ENCODE peak calls at places on chromosomes 3 and 15, in five cellular contexts. B is ELR; V is psoas muscle; X is brain microvascular endothelial cell; F is CD8-positive, alpha-beta T cell. R is an unnamed sample.

GRCh38 chr3:14120111-14120920 is 4.4 kb downstream of the CHCHD4 start:
- DNase-seq in B (no peak), V (no peak), X (no peak), F (no peak), R (no peak)

GRCh38 chr3:124461838-124462632 is 268.2 kb upstream of the UMPS start:
- DNase-seq in B (no peak), V (no peak), X (no peak), F (no peak), R (no peak)

GRCh38 chr15:70526221-70526973 is 237.0 kb downstream of the UACA start:
- DNase-seq in B (peak; percentile 90), V (peak; percentile 35), X (peak; percentile 89), F (peak; percentile 19), R (peak; percentile 77)

GRCh38 chr3:186589856-186590579 is 19.5 kb downstream of the DNAJB11 start:
- DNase-seq in B (peak; percentile 33), V (no peak), X (no peak), F (no peak), R (no peak)

GRCh38 chr3:7015683-7016440 is 154.9 kb downstream of the GRM7 start:
- DNase-seq in B (no peak), V (no peak), X (no peak), F (no peak), R (no peak)

GRCh38 chr3:184663756-184664155 is 48.1 kb downstream of the MAGEF1 start:
- DNase-seq in B (peak; percentile 28), V (no peak), X (no peak), F (no peak), R (no peak)

GRCh38 chr3:71010731-71011455 is 572.6 kb downstream of the FOXP1 start:
- DNase-seq in B (peak; percentile 9), V (no peak), X (no peak), F (peak; percentile 29), R (no peak)

GRCh38 chr3:42509111-42509510 is 6.7 kb downstream of the VIPR1 start:
- DNase-seq in B (no peak), V (no peak), X (no peak), F (no peak), R (peak; percentile 14)

GRCh38 chr3:30347679-30348216 is 258.7 kb upstream of the TGFBR2 start:
- DNase-seq in B (peak; percentile 98), V (no peak), X (peak; percentile 91), F (no peak), R (no peak)

GRCh38 chr3:197367081-197367780 is 68.8 kb upstream of the DLG1 start:
- DNase-seq in B (peak; percentile 46), V (no peak), X (peak; percentile 47), F (no peak), R (no peak)

GRCh38 chr15:40100133-40100946 is 8.3 kb downstream of the BMF start:
- DNase-seq in B (no peak), V (no peak), X (no peak), F (no peak), R (peak; percentile 50)

GRCh38 chr3:124705552-124705951 is 24.7 kb upstream of the UMPS start:
- DNase-seq in B (no peak), V (no peak), X (no peak), F (no peak), R (no peak)

GRCh38 chr3:111173328-111173900 is 101.8 kb downstream of the NECTIN3 start:
- DNase-seq in B (peak; percentile 8), V (no peak), X (peak; percentile 5), F (no peak), R (no peak)

GRCh38 chr3:176906046-176906905 is 291.0 kb downstream of the TBL1XR1 start:
- DNase-seq in B (peak; percentile 12), V (no peak), X (peak; percentile 52), F (no peak), R (no peak)

GRCh38 chr3:150073031-150073430 is 102.3 kb upstream of the PFN2 start:
- DNase-seq in B (peak; percentile 72), V (no peak), X (no peak), F (no peak), R (no peak)

GRCh38 chr3:108202834-108203233 is 19.4 kb downstream of the IFT57 start:
- DNase-seq in B (peak; percentile 15), V (no peak), X (no peak), F (no peak), R (no peak)

GRCh38 chr3:69865920-69866679 is 126.8 kb downstream of the MITF start:
- DNase-seq in B (no peak), V (no peak), X (no peak), F (no peak), R (no peak)

GRCh38 chr3:47096955-47097354 is 67.0 kb downstream of the SETD2 start:
- DNase-seq in B (peak; percentile 82), V (no peak), X (peak; percentile 55), F (no peak), R (no peak)

GRCh38 chr3:146511402-146512134 is 32.8 kb downstream of the PLSCR1 start:
- DNase-seq in B (no peak), V (no peak), X (no peak), F (no peak), R (no peak)

R was measured in sciatic nerve.